ENCODE peak calls at places on chromosomes 3 and 15, in six cellular contexts. J, G, O, N, F and P are unnamed samples.
A peak's percentile ranks its signal among the peaks of the same experiment; 100 is the strongest.

GRCh38 chr3:72270072-72270611 is 485.2 kb upstream of the PROK2 start:
- DNase-seq in J (no peak), G (no peak), O (peak; percentile 77), N (peak; percentile 84), F (no peak), P (peak; percentile 93)

GRCh38 chr3:43363621-43364266 is 77.4 kb downstream of the SNRK start:
- DNase-seq in J (no peak), G (no peak), O (peak; percentile 38), N (no peak), F (no peak), P (peak; percentile 8)

GRCh38 chr3:37739579-37740290 is 121.9 kb upstream of the CTDSPL start:
- DNase-seq in J (no peak), G (no peak), O (no peak), N (no peak), F (no peak), P (no peak)

GRCh38 chr3:47617061-47618010 is 38.7 kb upstream of the CSPG5 start:
- DNase-seq in J (no peak), G (no peak), O (no peak), N (no peak), F (no peak), P (no peak)

GRCh38 chr3:117200962-117201361 is 491.4 kb downstream of the TUSC7 start:
- DNase-seq in J (no peak), G (no peak), O (no peak), N (no peak), F (no peak), P (no peak)

GRCh38 chr15:56225520-56225919 is 18.2 kb downstream of the RFX7 start:
- DNase-seq in J (no peak), G (no peak), O (no peak), N (no peak), F (no peak), P (no peak)

GRCh38 chr15:80744826-80745225 is 34.3 kb upstream of the CEMIP start:
- DNase-seq in J (no peak), G (no peak), O (no peak), N (no peak), F (no peak), P (peak; percentile 69)

GRCh38 chr3:180762866-180763265 is 83.6 kb upstream of the CCDC39 start:
- DNase-seq in J (no peak), G (no peak), O (no peak), N (no peak), F (no peak), P (no peak)

GRCh38 chr3:132394334-132394733 is 23.0 kb upstream of the DNAJC13 start:
- DNase-seq in J (no peak), G (no peak), O (no peak), N (no peak), F (no peak), P (no peak)

GRCh38 chr15:59501531-59502113 is 63.6 kb downstream of the FAM81A start:
- DNase-seq in J (no peak), G (peak; percentile 26), O (no peak), N (no peak), F (no peak), P (no peak)

GRCh38 chr3:123349566-123350450 is 99.1 kb downstream of the ADCY5 start:
- DNase-seq in J (no peak), G (no peak), O (no peak), N (no peak), F (no peak), P (no peak)

GRCh38 chr3:47762233-47762632 is 19.5 kb downstream of the SMARCC1 start:
- DNase-seq in J (no peak), G (no peak), O (no peak), N (no peak), F (no peak), P (no peak)

GRCh38 chr15:53473435-53473834 is 286.0 kb downstream of the WDR72 start:
- DNase-seq in J (no peak), G (no peak), O (no peak), N (no peak), F (no peak), P (no peak)

GRCh38 chr3:32374788-32375595 is 16.7 kb upstream of the CMTM7 start:
- DNase-seq in J (peak; percentile 59), G (peak; percentile 86), O (peak; percentile 44), N (peak; percentile 51), F (peak; percentile 63), P (no peak)

GRCh38 chr3:182258538-182259177 is 534.6 kb upstream of the ATP11B start:
- DNase-seq in J (no peak), G (no peak), O (no peak), N (no peak), F (no peak), P (no peak)

GRCh38 chr3:151964768-151965167 is 91.3 kb downstream of the SUCNR1 start:
- DNase-seq in J (no peak), G (no peak), O (no peak), N (no peak), F (no peak), P (no peak)

GRCh38 chr3:40206522-40206921 is 103.0 kb upstream of the EIF1B start:
- DNase-seq in J (no peak), G (no peak), O (no peak), N (no peak), F (no peak), P (no peak)

GRCh38 chr3:67329358-67329757 is 325.1 kb downstream of the SUCLG2 start:
- DNase-seq in J (no peak), G (no peak), O (no peak), N (no peak), F (peak; percentile 43), P (no peak)

GRCh38 chr3:64094713-64095079 is 71.4 kb upstream of the PSMD6 start:
- DNase-seq in J (no peak), G (no peak), O (no peak), N (no peak), F (no peak), P (no peak)

GRCh38 chr15:66573348-66573718 is 7.5 kb upstream of the LCTL start:
- DNase-seq in J (no peak), G (no peak), O (no peak), N (no peak), F (no peak), P (no peak)

GRCh38 chr3:58551636-58552180 is 14.7 kb upstream of the ACOX2 start:
- DNase-seq in J (no peak), G (no peak), O (no peak), N (no peak), F (no peak), P (no peak)

GRCh38 chr3:12969487-12969886 is 103.7 kb downstream of the IQSEC1 start:
- DNase-seq in J (no peak), G (no peak), O (no peak), N (no peak), F (no peak), P (no peak)

GRCh38 chr15:60130398-60130797 is 126.3 kb downstream of the FOXB1 start:
- DNase-seq in J (no peak), G (no peak), O (no peak), N (no peak), F (no peak), P (no peak)

GRCh38 chr3:187567741-187568140 is 102.5 kb downstream of the SST start:
- DNase-seq in J (no peak), G (no peak), O (peak; percentile 23), N (no peak), F (no peak), P (peak; percentile 90)

GRCh38 chr3:119360046-119360445 is 65.9 kb downstream of the ARHGAP31 start:
- DNase-seq in J (no peak), G (no peak), O (no peak), N (no peak), F (no peak), P (no peak)

GRCh38 chr15:31551323-31551722 is 224.7 kb downstream of the KLF13 start:
- DNase-seq in J (no peak), G (no peak), O (no peak), N (no peak), F (no peak), P (no peak)

GRCh38 chr3:172085557-172085895 is 46.1 kb downstream of the FNDC3B start:
- DNase-seq in J (no peak), G (no peak), O (no peak), N (no peak), F (no peak), P (no peak)